ENCODE peak calls at places on chromosome 6, in six cellular contexts. One of them, this sample, is unnamed.

GRCh38 chr6:26311012-26311384 is 54.0 kb upstream of the BTN3A2 start:
- DNase-seq in thyroid gland: no peak
- DNase-seq in mammary epithelial cell: peak
- DNase-seq in fibroblast of pulmonary artery: peak
- DNase-seq in SK-N-SH: no peak
- DNase-seq in IMR-90: peak
- DNase-seq in this sample: peak

GRCh38 chr6:90135672-90136071 is 161.0 kb downstream of the BACH2 start:
- DNase-seq in fibroblast of pulmonary artery: peak
- DNase-seq in mammary epithelial cell: peak
- DNase-seq in IMR-90: peak
- DNase-seq in thyroid gland: no peak
- DNase-seq in SK-N-SH: no peak
- DNase-seq in this sample: peak

GRCh38 chr6:88380083-88380482 is 213.9 kb upstream of the CNR1 start:
- DNase-seq in thyroid gland: no peak
- DNase-seq in IMR-90: peak
- DNase-seq in fibroblast of pulmonary artery: peak
- DNase-seq in mammary epithelial cell: peak
- DNase-seq in SK-N-SH: peak
- DNase-seq in this sample: peak

GRCh38 chr6:132188865-132189264 is 212.4 kb downstream of the MOXD1 start:
- DNase-seq in IMR-90: peak
- DNase-seq in fibroblast of pulmonary artery: peak
- DNase-seq in thyroid gland: no peak
- DNase-seq in SK-N-SH: no peak
- DNase-seq in mammary epithelial cell: peak
- DNase-seq in this sample: peak

GRCh38 chr6:170227521-170227983 is 63.3 kb downstream of the DLL1 start:
- DNase-seq in mammary epithelial cell: peak
- DNase-seq in SK-N-SH: peak
- DNase-seq in IMR-90: no peak
- DNase-seq in thyroid gland: no peak
- DNase-seq in fibroblast of pulmonary artery: no peak
- DNase-seq in this sample: no peak

GRCh38 chr6:39102821-39103136 is 12.2 kb downstream of the SAYSD1 start:
- DNase-seq in SK-N-SH: no peak
- DNase-seq in mammary epithelial cell: no peak
- DNase-seq in fibroblast of pulmonary artery: no peak
- DNase-seq in thyroid gland: no peak
- DNase-seq in IMR-90: no peak
- DNase-seq in this sample: no peak

GRCh38 chr6:121794630-121795029 is 359.2 kb downstream of the GJA1 start:
- DNase-seq in fibroblast of pulmonary artery: peak
- DNase-seq in thyroid gland: no peak
- DNase-seq in IMR-90: peak
- DNase-seq in SK-N-SH: no peak
- DNase-seq in mammary epithelial cell: peak
- DNase-seq in this sample: peak

GRCh38 chr6:151721141-151721540 is 86.3 kb upstream of the ESR1 start:
- DNase-seq in SK-N-SH: no peak
- DNase-seq in thyroid gland: no peak
- DNase-seq in fibroblast of pulmonary artery: no peak
- DNase-seq in IMR-90: no peak
- DNase-seq in mammary epithelial cell: no peak
- DNase-seq in this sample: no peak

GRCh38 chr6:145964948-145965366 is 799 bp upstream of the SHPRH start:
- DNase-seq in mammary epithelial cell: no peak
- DNase-seq in thyroid gland: no peak
- DNase-seq in fibroblast of pulmonary artery: no peak
- DNase-seq in IMR-90: no peak
- DNase-seq in SK-N-SH: no peak
- DNase-seq in this sample: no peak

GRCh38 chr6:167660944-167661343 is 165.8 kb upstream of the AFDN start:
- DNase-seq in mammary epithelial cell: no peak
- DNase-seq in fibroblast of pulmonary artery: no peak
- DNase-seq in IMR-90: no peak
- DNase-seq in SK-N-SH: no peak
- DNase-seq in thyroid gland: no peak
- DNase-seq in this sample: no peak

GRCh38 chr6:68158256-68158655 is 476.8 kb upstream of the ADGRB3 start:
- DNase-seq in thyroid gland: no peak
- DNase-seq in IMR-90: no peak
- DNase-seq in fibroblast of pulmonary artery: no peak
- DNase-seq in mammary epithelial cell: no peak
- DNase-seq in SK-N-SH: no peak
- DNase-seq in this sample: no peak

GRCh38 chr6:53645850-53646249 is 19.7 kb downstream of the KLHL31 start:
- DNase-seq in mammary epithelial cell: no peak
- DNase-seq in fibroblast of pulmonary artery: no peak
- DNase-seq in IMR-90: no peak
- DNase-seq in thyroid gland: no peak
- DNase-seq in SK-N-SH: no peak
- DNase-seq in this sample: no peak

GRCh38 chr6:43786664-43787329 is 16.8 kb downstream of the VEGFA start:
- DNase-seq in fibroblast of pulmonary artery: no peak
- DNase-seq in SK-N-SH: no peak
- DNase-seq in thyroid gland: no peak
- DNase-seq in mammary epithelial cell: no peak
- DNase-seq in IMR-90: peak
- DNase-seq in this sample: no peak

GRCh38 chr6:37047421-37047931 is 42.0 kb downstream of the FGD2 start:
- DNase-seq in thyroid gland: no peak
- DNase-seq in fibroblast of pulmonary artery: no peak
- DNase-seq in IMR-90: no peak
- DNase-seq in mammary epithelial cell: no peak
- DNase-seq in SK-N-SH: no peak
- DNase-seq in this sample: no peak

GRCh38 chr6:33837971-33838665 is 34.3 kb upstream of the MLN start:
- DNase-seq in mammary epithelial cell: peak
- DNase-seq in SK-N-SH: no peak
- DNase-seq in fibroblast of pulmonary artery: peak
- DNase-seq in thyroid gland: no peak
- DNase-seq in IMR-90: peak
- DNase-seq in this sample: peak

GRCh38 chr6:49913656-49914055 is 47.3 kb upstream of the CRISP1 start:
- DNase-seq in SK-N-SH: no peak
- DNase-seq in fibroblast of pulmonary artery: no peak
- DNase-seq in IMR-90: no peak
- DNase-seq in mammary epithelial cell: no peak
- DNase-seq in thyroid gland: no peak
- DNase-seq in this sample: no peak

GRCh38 chr6:147390909-147391536 is 117.5 kb upstream of the SAMD5 start:
- DNase-seq in fibroblast of pulmonary artery: peak
- DNase-seq in IMR-90: peak
- DNase-seq in mammary epithelial cell: no peak
- DNase-seq in SK-N-SH: no peak
- DNase-seq in thyroid gland: no peak
- DNase-seq in this sample: peak

GRCh38 chr6:37679539-37680476 is 17.9 kb downstream of the MDGA1 start:
- DNase-seq in SK-N-SH: no peak
- DNase-seq in fibroblast of pulmonary artery: no peak
- DNase-seq in IMR-90: no peak
- DNase-seq in thyroid gland: no peak
- DNase-seq in mammary epithelial cell: no peak
- DNase-seq in this sample: no peak

DNA sequence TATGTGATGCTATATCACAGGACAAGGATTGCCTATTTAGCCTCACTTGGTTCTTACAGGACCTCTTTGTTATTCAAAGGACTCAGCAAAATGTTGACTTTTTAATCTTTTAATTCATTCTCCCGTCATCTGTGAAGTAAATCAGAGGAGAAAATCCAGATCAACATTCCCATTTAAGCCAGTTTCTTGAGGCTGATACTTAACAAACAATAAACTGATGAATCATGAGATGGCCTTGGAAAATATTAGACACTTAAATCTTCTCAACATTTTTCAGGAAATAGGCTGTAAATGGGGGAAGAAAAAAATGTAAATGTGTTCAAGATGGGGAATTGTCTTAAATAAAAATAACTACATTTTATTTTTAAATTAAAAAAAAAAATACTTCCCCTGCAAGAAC is 55.9 kb upstream of the UBR2 start:
- DNase-seq in thyroid gland: no peak
- DNase-seq in IMR-90: peak
- DNase-seq in mammary epithelial cell: no peak
- DNase-seq in SK-N-SH: no peak
- DNase-seq in fibroblast of pulmonary artery: peak
- DNase-seq in this sample: no peak
- H3K4me3 ChIP-seq in thyroid gland: no peak
- H3K4me3 ChIP-seq in IMR-90: no peak
- H3K4me3 ChIP-seq in mammary epithelial cell: no peak
- H3K4me3 ChIP-seq in SK-N-SH: no peak
- H3K4me3 ChIP-seq in fibroblast of pulmonary artery: no peak
- H3K4me3 ChIP-seq in this sample: no peak

DNA sequence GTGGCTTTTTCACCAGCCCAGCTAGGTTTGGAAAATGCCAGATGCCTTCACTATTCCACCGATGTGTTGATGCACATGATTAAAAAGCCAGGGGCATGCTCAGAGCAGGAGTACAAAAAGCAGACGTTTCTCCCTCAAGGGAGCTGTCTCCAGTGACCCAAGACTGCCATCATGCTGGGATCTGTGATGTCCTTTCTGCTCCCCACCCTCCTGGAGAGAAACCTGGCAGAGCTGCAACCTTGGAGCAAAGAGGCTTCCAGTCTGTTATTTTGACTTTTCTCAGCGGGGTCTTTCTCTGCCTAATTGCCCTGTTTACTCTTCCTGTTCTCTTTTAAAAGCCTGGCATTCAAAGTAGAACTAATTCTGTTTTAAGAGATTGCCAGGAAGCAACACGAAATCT is 610.8 kb downstream of the UTRN start:
- DNase-seq in fibroblast of pulmonary artery: no peak
- DNase-seq in thyroid gland: peak
- DNase-seq in SK-N-SH: peak
- DNase-seq in IMR-90: no peak
- DNase-seq in mammary epithelial cell: no peak
- DNase-seq in this sample: no peak
- TF ChIP-seq CTCF in fibroblast of pulmonary artery: no peak
- TF ChIP-seq CTCF in thyroid gland: no peak
- TF ChIP-seq CTCF in SK-N-SH: no peak
- TF ChIP-seq CTCF in IMR-90: no peak
- TF ChIP-seq CTCF in mammary epithelial cell: no peak
- TF ChIP-seq CTCF in this sample: no peak

GRCh38 chr6:1391692-1392309 is 2.4 kb downstream of the FOXF2 start:
- DNase-seq in IMR-90: peak
- DNase-seq in mammary epithelial cell: no peak
- DNase-seq in thyroid gland: no peak
- DNase-seq in SK-N-SH: no peak
- DNase-seq in fibroblast of pulmonary artery: no peak
- DNase-seq in this sample: no peak
- H3K4me3 ChIP-seq in IMR-90: peak
- H3K4me3 ChIP-seq in mammary epithelial cell: no peak
- H3K4me3 ChIP-seq in thyroid gland: no peak
- H3K4me3 ChIP-seq in SK-N-SH: no peak
- H3K4me3 ChIP-seq in fibroblast of pulmonary artery: no peak
- H3K4me3 ChIP-seq in this sample: no peak

DNA sequence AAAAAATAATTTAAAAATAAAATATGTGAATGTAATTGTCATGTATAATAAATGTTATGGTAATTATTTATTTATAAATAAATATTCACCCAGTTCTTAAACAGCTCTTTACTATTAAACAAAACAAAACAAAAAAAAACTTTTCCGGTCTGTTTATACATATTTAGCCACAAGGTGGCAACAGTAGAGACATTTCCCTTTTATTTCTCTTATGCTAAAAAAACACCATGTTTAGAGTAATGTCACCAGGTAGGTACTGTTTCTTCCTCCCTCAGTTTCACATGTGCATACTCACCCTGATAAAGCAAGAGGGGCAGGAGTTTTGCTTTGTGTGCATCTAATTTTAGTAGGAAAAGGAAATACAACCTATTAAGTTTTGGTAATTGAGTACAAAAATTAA is 610.4 kb upstream of the IMPG1 start:
- DNase-seq in IMR-90: peak
- DNase-seq in mammary epithelial cell: no peak
- DNase-seq in fibroblast of pulmonary artery: peak
- DNase-seq in SK-N-SH: no peak
- DNase-seq in thyroid gland: no peak
- DNase-seq in this sample: peak
- TF ChIP-seq CTCF in IMR-90: peak
- TF ChIP-seq CTCF in mammary epithelial cell: peak
- TF ChIP-seq CTCF in fibroblast of pulmonary artery: peak
- TF ChIP-seq CTCF in SK-N-SH: peak
- TF ChIP-seq CTCF in thyroid gland: no peak
- TF ChIP-seq CTCF in this sample: peak